ENCODE peak calls at places on chromosomes 12 and 14, in seven cellular contexts. One of them, this sample, is unnamed.

GRCh38 chr14:76467843-76468242 is 91.9 kb downstream of the ESRRB start:
- DNase-seq in K562: no peak
- DNase-seq in prostate gland: no peak
- DNase-seq in adrenal gland: no peak
- DNase-seq in suprapubic skin: no peak
- DNase-seq in heart left ventricle: no peak
- DNase-seq in sigmoid colon: no peak
- DNase-seq in this sample: no peak

GRCh38 chr12:123141615-123142517 is 9.0 kb downstream of the PITPNM2 start:
- DNase-seq in K562: no peak
- DNase-seq in prostate gland: no peak
- DNase-seq in adrenal gland: peak; percentile 89
- DNase-seq in suprapubic skin: peak; percentile 79
- DNase-seq in heart left ventricle: no peak
- DNase-seq in sigmoid colon: peak; percentile 85
- DNase-seq in this sample: peak; percentile 73

GRCh38 chr14:103290494-103290893 is 43.5 kb upstream of the EIF5 start:
- DNase-seq in K562: no peak
- DNase-seq in prostate gland: no peak
- DNase-seq in adrenal gland: no peak
- DNase-seq in suprapubic skin: no peak
- DNase-seq in heart left ventricle: no peak
- DNase-seq in sigmoid colon: no peak
- DNase-seq in this sample: no peak

GRCh38 chr14:31083781-31084180 is 57.6 kb upstream of the STRN3 start:
- DNase-seq in K562: no peak
- DNase-seq in prostate gland: no peak
- DNase-seq in adrenal gland: no peak
- DNase-seq in suprapubic skin: no peak
- DNase-seq in heart left ventricle: no peak
- DNase-seq in sigmoid colon: no peak
- DNase-seq in this sample: no peak

GRCh38 chr14:99026471-99026870 is 245.5 kb downstream of the BCL11B start:
- DNase-seq in K562: no peak
- DNase-seq in prostate gland: no peak
- DNase-seq in adrenal gland: no peak
- DNase-seq in suprapubic skin: no peak
- DNase-seq in heart left ventricle: no peak
- DNase-seq in sigmoid colon: no peak
- DNase-seq in this sample: no peak

GRCh38 chr14:22472466-22472865 is 116.6 kb downstream of the DAD1 start:
- DNase-seq in K562: no peak
- DNase-seq in prostate gland: no peak
- DNase-seq in adrenal gland: no peak
- DNase-seq in suprapubic skin: no peak
- DNase-seq in heart left ventricle: no peak
- DNase-seq in sigmoid colon: no peak
- DNase-seq in this sample: no peak

GRCh38 chr12:89349814-89350213 is 2.5 kb downstream of the DUSP6 start:
- DNase-seq in K562: no peak
- DNase-seq in prostate gland: peak; percentile 53
- DNase-seq in adrenal gland: peak; percentile 49
- DNase-seq in suprapubic skin: no peak
- DNase-seq in heart left ventricle: peak; percentile 59
- DNase-seq in sigmoid colon: peak; percentile 78
- DNase-seq in this sample: no peak

GRCh38 chr14:47675239-47675488 is 241 bp downstream of the MDGA2 start:
- DNase-seq in K562: no peak
- DNase-seq in prostate gland: no peak
- DNase-seq in adrenal gland: no peak
- DNase-seq in suprapubic skin: no peak
- DNase-seq in heart left ventricle: no peak
- DNase-seq in sigmoid colon: no peak
- DNase-seq in this sample: no peak

GRCh38 chr12:100860611-100861010 is 66.0 kb downstream of the ANO4 start:
- DNase-seq in K562: no peak
- DNase-seq in prostate gland: no peak
- DNase-seq in adrenal gland: no peak
- DNase-seq in suprapubic skin: no peak
- DNase-seq in heart left ventricle: no peak
- DNase-seq in sigmoid colon: no peak
- DNase-seq in this sample: no peak

GRCh38 chr12:47949441-47950341 is 13.7 kb upstream of the TMEM106C start:
- DNase-seq in K562: peak; percentile 83
- DNase-seq in prostate gland: peak; percentile 69
- DNase-seq in adrenal gland: peak; percentile 88
- DNase-seq in suprapubic skin: peak; percentile 92
- DNase-seq in heart left ventricle: peak; percentile 68
- DNase-seq in sigmoid colon: peak; percentile 86
- DNase-seq in this sample: peak; percentile 71

GRCh38 chr14:96267336-96267735 is 11.3 kb downstream of the BDKRB1 start:
- DNase-seq in K562: no peak
- DNase-seq in prostate gland: peak; percentile 14
- DNase-seq in adrenal gland: no peak
- DNase-seq in suprapubic skin: no peak
- DNase-seq in heart left ventricle: no peak
- DNase-seq in sigmoid colon: peak; percentile 68
- DNase-seq in this sample: no peak

GRCh38 chr12:42586268-42586667 is 3.3 kb downstream of the PRICKLE1 start:
- DNase-seq in K562: no peak
- DNase-seq in prostate gland: no peak
- DNase-seq in adrenal gland: no peak
- DNase-seq in suprapubic skin: no peak
- DNase-seq in heart left ventricle: no peak
- DNase-seq in sigmoid colon: no peak
- DNase-seq in this sample: no peak

GRCh38 chr12:114668151-114668891 is 15.7 kb downstream of the TBX3 start:
- DNase-seq in K562: peak; percentile 70
- DNase-seq in prostate gland: peak; percentile 94
- DNase-seq in adrenal gland: peak; percentile 93
- DNase-seq in suprapubic skin: peak; percentile 92
- DNase-seq in heart left ventricle: peak; percentile 76
- DNase-seq in sigmoid colon: peak; percentile 84
- DNase-seq in this sample: peak; percentile 83

GRCh38 chr12:76032043-76032981 is 736 bp upstream of the PHLDA1 start:
- DNase-seq in K562: peak; percentile 70
- DNase-seq in prostate gland: peak; percentile 31
- DNase-seq in adrenal gland: peak; percentile 71
- DNase-seq in suprapubic skin: peak; percentile 83
- DNase-seq in heart left ventricle: peak; percentile 52
- DNase-seq in sigmoid colon: peak; percentile 80
- DNase-seq in this sample: peak; percentile 52

GRCh38 chr14:58731465-58732330 is 93.9 kb downstream of the DACT1 start:
- DNase-seq in K562: no peak
- DNase-seq in prostate gland: no peak
- DNase-seq in adrenal gland: no peak
- DNase-seq in suprapubic skin: no peak
- DNase-seq in heart left ventricle: no peak
- DNase-seq in sigmoid colon: no peak
- DNase-seq in this sample: no peak

GRCh38 chr12:2336409-2336829 is 283.6 kb downstream of the CACNA1C start:
- DNase-seq in K562: peak; percentile 25
- DNase-seq in prostate gland: no peak
- DNase-seq in adrenal gland: peak; percentile 60
- DNase-seq in suprapubic skin: no peak
- DNase-seq in heart left ventricle: no peak
- DNase-seq in sigmoid colon: no peak
- DNase-seq in this sample: no peak

GRCh38 chr12:69068431-69068830 is 135.5 kb upstream of the CPM start:
- DNase-seq in K562: no peak
- DNase-seq in prostate gland: no peak
- DNase-seq in adrenal gland: no peak
- DNase-seq in suprapubic skin: no peak
- DNase-seq in heart left ventricle: no peak
- DNase-seq in sigmoid colon: no peak
- DNase-seq in this sample: no peak

GRCh38 chr12:44875954-44876553 is at the start of gene NELL2:
- DNase-seq in K562: peak; percentile 77
- DNase-seq in prostate gland: peak; percentile 40
- DNase-seq in adrenal gland: no peak
- DNase-seq in suprapubic skin: no peak
- DNase-seq in heart left ventricle: no peak
- DNase-seq in sigmoid colon: no peak
- DNase-seq in this sample: no peak

GRCh38 chr14:92897922-92898599 is 24.9 kb upstream of the CHGA start:
- DNase-seq in K562: no peak
- DNase-seq in prostate gland: no peak
- DNase-seq in adrenal gland: no peak
- DNase-seq in suprapubic skin: no peak
- DNase-seq in heart left ventricle: no peak
- DNase-seq in sigmoid colon: no peak
- DNase-seq in this sample: no peak

GRCh38 chr12:94109154-94109553 is 39.2 kb upstream of the PLXNC1 start:
- DNase-seq in K562: peak; percentile 38
- DNase-seq in prostate gland: no peak
- DNase-seq in adrenal gland: no peak
- DNase-seq in suprapubic skin: no peak
- DNase-seq in heart left ventricle: no peak
- DNase-seq in sigmoid colon: no peak
- DNase-seq in this sample: no peak

DNA sequence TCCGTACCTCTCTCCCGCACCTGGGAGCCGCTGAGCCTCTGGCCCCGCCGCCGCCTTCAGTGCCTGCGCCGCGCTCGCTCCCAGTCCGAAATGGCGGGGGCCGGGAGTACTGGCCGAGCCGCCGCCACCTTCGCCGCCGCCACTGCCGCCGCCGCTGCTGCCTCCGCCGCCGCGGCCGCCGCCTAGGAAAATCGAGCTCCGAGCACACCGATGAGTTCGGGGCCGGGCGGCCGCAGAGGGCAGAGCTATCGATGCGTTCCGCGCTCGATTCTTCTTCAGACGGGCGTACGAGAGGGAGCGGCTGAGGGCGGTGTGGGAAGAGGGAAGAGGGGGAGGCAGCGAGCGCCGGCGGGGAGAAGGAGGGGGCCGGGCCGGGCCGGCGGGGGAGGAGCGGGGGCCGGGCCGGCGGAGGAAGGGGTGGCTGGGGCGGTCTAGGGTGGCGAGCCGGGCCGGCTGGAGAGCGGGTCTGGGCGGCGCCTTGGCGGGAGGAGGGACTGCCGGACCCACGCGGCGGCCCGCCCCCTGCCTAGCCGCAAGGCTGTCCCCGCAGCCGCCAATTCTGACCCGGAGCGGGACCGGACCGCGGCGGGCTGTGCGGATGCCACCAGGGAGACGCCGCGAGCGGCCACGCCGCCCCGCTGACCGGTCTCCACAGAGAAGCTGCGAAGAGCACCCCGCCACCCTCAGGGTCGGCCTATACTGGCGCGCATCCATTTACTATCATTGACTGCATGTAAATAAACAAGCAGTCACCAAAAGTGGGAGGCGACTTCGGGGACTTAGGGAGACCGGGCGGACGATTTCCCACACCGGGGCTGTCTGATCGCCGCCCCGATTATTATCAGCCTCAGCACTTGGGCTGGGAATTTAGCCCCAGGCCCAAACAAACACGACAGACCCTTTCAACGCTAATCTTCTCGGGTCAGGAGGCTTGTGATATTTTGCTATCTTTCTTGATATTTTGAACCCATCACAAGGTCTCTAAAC is at the start of gene KRAS:
- DNase-seq in K562: peak; percentile 93
- DNase-seq in prostate gland: peak; percentile 97
- DNase-seq in adrenal gland: peak; percentile 97
- DNase-seq in suprapubic skin: peak; percentile 97
- DNase-seq in heart left ventricle: peak; percentile 98
- DNase-seq in sigmoid colon: peak; percentile 99
- DNase-seq in this sample: peak; percentile 95
- TF ChIP-seq POLR2A in K562: peak; percentile 60
- TF ChIP-seq POLR2A in prostate gland: peak; percentile 84
- TF ChIP-seq POLR2A in adrenal gland: peak; percentile 81
- TF ChIP-seq POLR2A in suprapubic skin: peak; percentile 44
- TF ChIP-seq POLR2A in heart left ventricle: peak; percentile 54
- TF ChIP-seq POLR2A in sigmoid colon: peak; percentile 46
- TF ChIP-seq POLR2A in this sample: peak; percentile 87

GRCh38 chr14:75427482-75428229 is at the start of gene JDP2:
- DNase-seq in K562: peak; percentile 54
- DNase-seq in prostate gland: peak; percentile 83
- DNase-seq in adrenal gland: peak; percentile 93
- DNase-seq in suprapubic skin: peak; percentile 97
- DNase-seq in heart left ventricle: peak; percentile 97
- DNase-seq in sigmoid colon: peak; percentile 98
- DNase-seq in this sample: peak; percentile 92
- TF ChIP-seq POLR2A in K562: no peak
- TF ChIP-seq POLR2A in prostate gland: peak; percentile 64
- TF ChIP-seq POLR2A in adrenal gland: peak; percentile 88
- TF ChIP-seq POLR2A in suprapubic skin: no peak
- TF ChIP-seq POLR2A in heart left ventricle: peak; percentile 83
- TF ChIP-seq POLR2A in sigmoid colon: peak; percentile 47
- TF ChIP-seq POLR2A in this sample: peak; percentile 63

DNA sequence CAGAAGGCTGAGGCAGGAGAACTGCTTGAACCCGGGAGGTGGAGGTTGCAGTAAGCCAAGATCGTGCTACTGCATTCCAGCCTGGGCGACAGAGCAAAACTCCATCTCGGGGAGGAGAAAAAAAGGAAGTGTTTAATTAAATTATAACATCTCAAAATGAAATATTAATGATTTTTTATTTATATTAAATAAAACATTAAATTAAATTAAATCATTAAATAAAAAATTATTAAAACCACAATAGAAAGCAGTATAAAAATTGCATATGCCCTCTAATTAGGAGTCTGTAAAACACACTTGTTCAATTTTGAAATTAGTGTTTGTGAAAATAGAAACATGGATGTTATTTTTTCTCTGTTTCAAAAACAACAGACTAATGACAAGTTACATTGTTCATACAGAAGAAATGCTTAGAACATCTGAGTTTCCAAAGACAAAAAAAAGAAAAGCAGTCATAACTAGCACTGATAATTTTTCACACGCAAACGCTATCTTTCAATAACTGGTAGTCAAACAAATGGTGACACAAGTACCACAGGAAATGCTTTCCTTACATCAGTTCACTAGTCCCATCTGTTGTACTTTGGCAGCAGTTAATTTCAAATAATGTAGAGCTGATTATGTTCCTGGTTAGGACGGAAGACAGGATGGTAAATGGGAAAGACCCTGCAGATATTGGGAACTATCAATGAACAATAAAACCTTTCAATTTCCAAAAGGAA is 54.9 kb downstream of the HECTD4 start:
- DNase-seq in K562: no peak
- DNase-seq in prostate gland: no peak
- DNase-seq in adrenal gland: no peak
- DNase-seq in suprapubic skin: no peak
- DNase-seq in heart left ventricle: no peak
- DNase-seq in sigmoid colon: no peak
- DNase-seq in this sample: no peak
- TF ChIP-seq POLR2A in K562: no peak
- TF ChIP-seq POLR2A in prostate gland: no peak
- TF ChIP-seq POLR2A in adrenal gland: no peak
- TF ChIP-seq POLR2A in suprapubic skin: no peak
- TF ChIP-seq POLR2A in heart left ventricle: no peak
- TF ChIP-seq POLR2A in sigmoid colon: no peak
- TF ChIP-seq POLR2A in this sample: no peak

DNA sequence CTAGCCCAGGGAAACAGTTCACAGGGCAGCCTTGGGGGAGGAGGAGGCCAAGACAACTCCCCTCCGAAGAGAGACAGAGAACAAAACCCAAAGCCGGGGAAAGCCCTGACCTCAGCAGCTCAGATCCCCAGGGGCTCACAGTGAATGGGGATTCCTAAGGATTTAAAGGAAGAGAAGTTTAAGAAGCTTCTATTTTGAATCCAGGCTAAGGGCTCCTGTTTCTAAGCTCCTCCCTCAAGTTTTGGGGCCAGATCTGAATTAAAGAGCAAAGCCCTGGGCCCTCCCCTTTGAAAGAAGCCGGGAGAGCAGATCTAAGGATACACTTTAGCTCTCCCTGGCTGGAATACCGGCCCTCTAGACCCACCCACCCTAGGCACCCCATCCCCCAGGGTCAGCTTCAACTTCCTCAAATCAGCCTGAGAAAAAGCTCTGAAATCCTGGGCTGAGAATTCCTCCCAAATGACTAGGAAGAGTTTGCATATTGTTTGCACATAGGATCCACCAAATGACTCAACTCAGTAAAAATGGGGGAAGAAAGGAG is 3.9 kb downstream of the KDM2B start:
- DNase-seq in K562: no peak
- DNase-seq in prostate gland: no peak
- DNase-seq in adrenal gland: no peak
- DNase-seq in suprapubic skin: no peak
- DNase-seq in heart left ventricle: no peak
- DNase-seq in sigmoid colon: no peak
- DNase-seq in this sample: peak; percentile 54
- TF ChIP-seq POLR2A in K562: no peak
- TF ChIP-seq POLR2A in prostate gland: no peak
- TF ChIP-seq POLR2A in adrenal gland: no peak
- TF ChIP-seq POLR2A in suprapubic skin: no peak
- TF ChIP-seq POLR2A in heart left ventricle: no peak
- TF ChIP-seq POLR2A in sigmoid colon: no peak
- TF ChIP-seq POLR2A in this sample: no peak

This sample was measured in ovary.